ENCODE peak calls at places on chromosomes 12 and 14, in seven cellular contexts. One of them, this sample, is unnamed. For H3K4me1, the result is how much of the 10 kb centered on the place peaks cover.

GRCh38 chr12:110998165-110998564 is 77.8 kb upstream of the MYL2 start:
- DNase-seq in GM23248: peak
- DNase-seq in adrenal gland: no peak
- DNase-seq in tibial artery: no peak
- DNase-seq in mesenchymal stem cell: no peak
- DNase-seq in MM.1S: no peak
- DNase-seq in lung: no peak
- DNase-seq in this sample: no peak

GRCh38 chr14:26859483-26859882 is 261.6 kb upstream of the NOVA1 start:
- DNase-seq in adrenal gland: no peak
- DNase-seq in lung: no peak
- DNase-seq in tibial artery: no peak
- DNase-seq in MM.1S: no peak
- DNase-seq in mesenchymal stem cell: no peak
- DNase-seq in GM23248: no peak
- DNase-seq in this sample: no peak

GRCh38 chr14:89207925-89208328 is 209.1 kb downstream of the FOXN3 start:
- DNase-seq in adrenal gland: no peak
- DNase-seq in MM.1S: no peak
- DNase-seq in mesenchymal stem cell: no peak
- DNase-seq in tibial artery: no peak
- DNase-seq in lung: no peak
- DNase-seq in GM23248: no peak
- DNase-seq in this sample: no peak

GRCh38 chr12:66804555-66804954 is 125.7 kb upstream of the GRIP1 start:
- DNase-seq in GM23248: no peak
- DNase-seq in MM.1S: no peak
- DNase-seq in mesenchymal stem cell: no peak
- DNase-seq in lung: no peak
- DNase-seq in tibial artery: no peak
- DNase-seq in adrenal gland: no peak
- DNase-seq in this sample: no peak

GRCh38 chr12:67991158-67991557 is 1.9 kb downstream of the IFNG-AS1 start:
- DNase-seq in mesenchymal stem cell: no peak
- DNase-seq in GM23248: no peak
- DNase-seq in adrenal gland: no peak
- DNase-seq in tibial artery: no peak
- DNase-seq in MM.1S: peak
- DNase-seq in lung: no peak
- DNase-seq in this sample: no peak

GRCh38 chr12:6038160-6038559 is 86.3 kb downstream of the VWF start:
- DNase-seq in MM.1S: peak
- DNase-seq in lung: peak
- DNase-seq in adrenal gland: peak
- DNase-seq in GM23248: peak
- DNase-seq in mesenchymal stem cell: peak
- DNase-seq in tibial artery: no peak
- DNase-seq in this sample: peak

GRCh38 chr12:122062832-122063690 is 15.5 kb upstream of the MLXIP start:
- DNase-seq in tibial artery: peak
- DNase-seq in adrenal gland: peak
- DNase-seq in MM.1S: no peak
- DNase-seq in mesenchymal stem cell: peak
- DNase-seq in lung: no peak
- DNase-seq in GM23248: peak
- DNase-seq in this sample: peak

GRCh38 chr12:67141405-67142018 is 127.6 kb upstream of the CAND1 start:
- DNase-seq in lung: no peak
- DNase-seq in tibial artery: no peak
- DNase-seq in mesenchymal stem cell: no peak
- DNase-seq in MM.1S: no peak
- DNase-seq in adrenal gland: no peak
- DNase-seq in GM23248: no peak
- DNase-seq in this sample: no peak

GRCh38 chr14:34496679-34497513 is 34.9 kb upstream of the SPTSSA start:
- DNase-seq in adrenal gland: peak
- DNase-seq in lung: peak
- DNase-seq in mesenchymal stem cell: peak
- DNase-seq in MM.1S: no peak
- DNase-seq in tibial artery: peak
- DNase-seq in GM23248: peak
- DNase-seq in this sample: no peak

GRCh38 chr12:61538951-61539350 is 721.3 kb upstream of the USP15 start:
- DNase-seq in lung: no peak
- DNase-seq in mesenchymal stem cell: no peak
- DNase-seq in adrenal gland: no peak
- DNase-seq in MM.1S: peak
- DNase-seq in GM23248: no peak
- DNase-seq in tibial artery: no peak
- DNase-seq in this sample: no peak

GRCh38 chr12:30484658-30485057 is 211.0 kb downstream of the IPO8 start:
- DNase-seq in mesenchymal stem cell: no peak
- DNase-seq in tibial artery: no peak
- DNase-seq in lung: no peak
- DNase-seq in MM.1S: no peak
- DNase-seq in adrenal gland: no peak
- DNase-seq in GM23248: peak
- DNase-seq in this sample: no peak

GRCh38 chr14:75150150-75150549 is 23.3 kb upstream of the NEK9 start:
- DNase-seq in adrenal gland: no peak
- DNase-seq in MM.1S: no peak
- DNase-seq in mesenchymal stem cell: peak
- DNase-seq in lung: no peak
- DNase-seq in GM23248: peak
- DNase-seq in tibial artery: no peak
- DNase-seq in this sample: no peak

GRCh38 chr12:91845365-91845764 is 300.3 kb downstream of the BTG1 start:
- DNase-seq in tibial artery: no peak
- DNase-seq in adrenal gland: no peak
- DNase-seq in GM23248: no peak
- DNase-seq in MM.1S: no peak
- DNase-seq in mesenchymal stem cell: no peak
- DNase-seq in lung: no peak
- DNase-seq in this sample: no peak

GRCh38 chr12:109595321-109595902 is 21.8 kb downstream of the MVK start:
- DNase-seq in MM.1S: no peak
- DNase-seq in tibial artery: no peak
- DNase-seq in GM23248: no peak
- DNase-seq in adrenal gland: no peak
- DNase-seq in lung: no peak
- DNase-seq in mesenchymal stem cell: no peak
- DNase-seq in this sample: no peak

GRCh38 chr14:74946659-74947281 is 8.6 kb downstream of the PGF start:
- DNase-seq in GM23248: no peak
- DNase-seq in lung: no peak
- DNase-seq in tibial artery: peak
- DNase-seq in adrenal gland: no peak
- DNase-seq in mesenchymal stem cell: no peak
- DNase-seq in MM.1S: no peak
- DNase-seq in this sample: peak

GRCh38 chr12:100442403-100442802 is 31.3 kb upstream of the NR1H4 start:
- DNase-seq in mesenchymal stem cell: no peak
- DNase-seq in MM.1S: no peak
- DNase-seq in GM23248: no peak
- DNase-seq in tibial artery: no peak
- DNase-seq in lung: no peak
- DNase-seq in adrenal gland: no peak
- DNase-seq in this sample: no peak

GRCh38 chr12:15206338-15206737 is 14.9 kb downstream of the RERG start:
- DNase-seq in GM23248: no peak
- DNase-seq in adrenal gland: no peak
- DNase-seq in lung: no peak
- DNase-seq in mesenchymal stem cell: no peak
- DNase-seq in MM.1S: no peak
- DNase-seq in tibial artery: no peak
- DNase-seq in this sample: no peak

GRCh38 chr12:27474344-27474743 is 27.8 kb downstream of the SMCO2 start:
- DNase-seq in mesenchymal stem cell: peak
- DNase-seq in GM23248: peak
- DNase-seq in adrenal gland: no peak
- DNase-seq in lung: no peak
- DNase-seq in MM.1S: no peak
- DNase-seq in tibial artery: no peak
- DNase-seq in this sample: no peak

GRCh38 chr12:94618995-94619695 is 31.2 kb downstream of the TMCC3 start:
- DNase-seq in adrenal gland: no peak
- DNase-seq in mesenchymal stem cell: peak
- DNase-seq in GM23248: peak
- DNase-seq in MM.1S: no peak
- DNase-seq in tibial artery: no peak
- DNase-seq in lung: no peak
- DNase-seq in this sample: no peak

GRCh38 chr12:94622475-94622874 is 27.9 kb downstream of the TMCC3 start:
- DNase-seq in mesenchymal stem cell: no peak
- DNase-seq in GM23248: no peak
- DNase-seq in adrenal gland: peak
- DNase-seq in tibial artery: no peak
- DNase-seq in MM.1S: no peak
- DNase-seq in lung: no peak
- DNase-seq in this sample: no peak

GRCh38 chr12:94623161-94623920 is 27.0 kb downstream of the TMCC3 start:
- DNase-seq in adrenal gland: no peak
- DNase-seq in GM23248: no peak
- DNase-seq in MM.1S: no peak
- DNase-seq in mesenchymal stem cell: no peak
- DNase-seq in lung: no peak
- DNase-seq in tibial artery: no peak
- DNase-seq in this sample: no peak

GRCh38 chr12:94620611-94621010 is 29.7 kb downstream of the TMCC3 start:
- DNase-seq in adrenal gland: no peak
- DNase-seq in lung: no peak
- DNase-seq in GM23248: no peak
- DNase-seq in mesenchymal stem cell: no peak
- DNase-seq in MM.1S: no peak
- DNase-seq in tibial artery: no peak
- DNase-seq in this sample: no peak

DNA sequence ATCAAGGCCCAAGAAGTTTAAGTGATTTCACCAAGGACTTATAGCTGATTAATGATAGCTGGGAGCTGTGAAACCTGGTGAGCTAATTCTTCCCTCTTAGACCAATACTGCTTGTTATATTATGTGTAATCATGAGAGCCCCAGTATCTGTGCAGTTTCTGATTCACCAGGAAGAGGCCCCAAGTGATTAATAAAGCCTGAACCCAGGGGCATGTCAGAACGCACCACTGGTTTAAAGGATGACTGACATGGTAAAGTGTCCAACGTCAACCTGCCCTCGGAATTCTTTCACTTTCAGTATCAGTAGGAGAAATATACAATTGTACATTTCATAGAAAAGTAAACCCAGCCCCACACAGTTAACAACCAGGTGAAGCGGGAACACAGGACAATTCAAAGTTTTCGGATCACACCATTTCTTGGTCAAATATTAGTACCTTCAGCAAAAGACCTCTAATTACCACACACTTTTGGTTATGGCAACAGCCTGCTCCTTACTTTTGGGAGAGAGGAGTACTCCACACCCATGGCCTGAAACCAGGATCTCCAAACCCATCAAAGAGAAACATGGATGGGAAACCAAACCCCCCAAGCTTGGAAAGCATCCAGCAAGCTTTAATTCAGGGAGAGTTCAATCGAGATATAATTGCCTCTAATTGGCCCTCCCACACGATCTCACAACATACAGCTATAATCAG is 28.5 kb downstream of the TMCC3 start:
- DNase-seq in lung: no peak
- DNase-seq in GM23248: peak
- DNase-seq in adrenal gland: peak
- DNase-seq in mesenchymal stem cell: peak
- DNase-seq in tibial artery: no peak
- DNase-seq in MM.1S: peak
- DNase-seq in this sample: no peak
- H3K4me1 ChIP-seq in lung: under half
- H3K4me1 ChIP-seq in GM23248: under half
- H3K4me1 ChIP-seq in adrenal gland: under half
- H3K4me1 ChIP-seq in mesenchymal stem cell: under half
- H3K4me1 ChIP-seq in tibial artery: under half
- H3K4me1 ChIP-seq in MM.1S: under half
- H3K4me1 ChIP-seq in this sample: under half

DNA sequence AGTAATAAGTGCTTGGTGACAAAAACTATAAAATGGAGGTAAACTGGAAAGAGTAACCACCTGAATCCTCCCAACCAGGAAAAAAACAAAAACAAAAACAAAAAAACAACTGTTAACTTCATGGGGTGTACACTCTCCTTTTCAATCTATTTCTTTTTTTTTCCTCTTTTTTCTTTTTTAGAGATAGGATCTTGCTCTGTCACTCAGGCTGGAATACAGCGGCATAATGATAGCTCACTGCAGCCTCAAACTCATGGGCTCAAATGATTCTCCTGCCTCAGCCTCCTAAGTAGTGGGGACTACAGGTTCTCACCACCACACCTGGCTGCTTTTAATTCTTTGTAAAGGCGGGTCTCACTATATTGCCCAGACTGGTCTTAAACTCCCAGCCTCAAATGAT is 76.8 kb downstream of the PHLDA1 start:
- DNase-seq in tibial artery: no peak
- DNase-seq in mesenchymal stem cell: no peak
- DNase-seq in adrenal gland: no peak
- DNase-seq in GM23248: no peak
- DNase-seq in MM.1S: no peak
- DNase-seq in lung: no peak
- DNase-seq in this sample: no peak
- H3K4me1 ChIP-seq in tibial artery: under half
- H3K4me1 ChIP-seq in mesenchymal stem cell: under half
- H3K4me1 ChIP-seq in adrenal gland: under half
- H3K4me1 ChIP-seq in GM23248: under half
- H3K4me1 ChIP-seq in MM.1S: under half
- H3K4me1 ChIP-seq in lung: under half
- H3K4me1 ChIP-seq in this sample: under half

DNA sequence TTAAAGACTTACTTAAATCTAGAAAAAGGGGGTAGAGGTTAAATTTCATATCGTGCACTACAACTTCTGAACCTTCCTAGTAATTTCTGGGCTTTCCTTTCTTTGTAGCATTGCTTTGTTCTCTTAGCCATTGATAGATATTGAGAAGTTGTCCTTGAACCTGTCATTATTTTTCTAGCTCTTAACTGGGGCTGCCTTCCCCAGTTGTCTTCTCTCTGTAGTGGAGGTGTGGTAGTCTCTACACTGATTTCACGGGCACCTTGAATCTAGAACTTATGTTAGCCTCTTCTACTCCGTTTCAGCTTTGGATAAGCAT is 504.0 kb downstream of the PCNX1 start:
- DNase-seq in lung: no peak
- DNase-seq in adrenal gland: no peak
- DNase-seq in mesenchymal stem cell: no peak
- DNase-seq in tibial artery: no peak
- DNase-seq in MM.1S: no peak
- DNase-seq in GM23248: no peak
- DNase-seq in this sample: no peak
- H3K4me1 ChIP-seq in lung: under half
- H3K4me1 ChIP-seq in adrenal gland: under half
- H3K4me1 ChIP-seq in mesenchymal stem cell: under half
- H3K4me1 ChIP-seq in tibial artery: under half
- H3K4me1 ChIP-seq in MM.1S: under half
- H3K4me1 ChIP-seq in GM23248: under half
- H3K4me1 ChIP-seq in this sample: under half

DNA sequence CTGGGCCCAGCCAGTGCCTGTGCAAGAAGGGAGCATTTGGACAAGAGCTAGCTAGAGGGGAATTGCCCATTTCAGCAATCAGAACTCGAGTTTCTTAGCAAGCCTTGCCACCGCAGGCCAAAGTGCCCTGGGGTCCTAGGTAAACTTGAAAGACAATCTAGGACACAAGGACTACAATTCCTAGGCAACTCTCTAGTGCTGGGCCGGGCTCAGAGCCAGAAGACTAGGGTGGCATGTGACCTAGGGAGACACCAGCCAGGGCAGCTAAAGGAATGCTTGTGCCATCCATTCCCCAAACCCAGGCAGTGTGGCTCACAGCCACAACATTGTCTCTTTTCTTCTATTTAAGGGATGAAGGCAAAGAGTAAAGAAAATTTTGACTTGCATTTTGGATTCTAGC is 205.0 kb downstream of the BMP4 start:
- DNase-seq in GM23248: no peak
- DNase-seq in MM.1S: no peak
- DNase-seq in lung: no peak
- DNase-seq in tibial artery: no peak
- DNase-seq in mesenchymal stem cell: no peak
- DNase-seq in adrenal gland: no peak
- DNase-seq in this sample: no peak
- H3K4me1 ChIP-seq in GM23248: under half
- H3K4me1 ChIP-seq in MM.1S: under half
- H3K4me1 ChIP-seq in lung: under half
- H3K4me1 ChIP-seq in tibial artery: under half
- H3K4me1 ChIP-seq in mesenchymal stem cell: under half
- H3K4me1 ChIP-seq in adrenal gland: under half
- H3K4me1 ChIP-seq in this sample: under half

This sample was measured in BE2C.